ENCODE peak calls at places on chromosomes 13 and 19, in seven cellular contexts. One of them, this sample, is unnamed.
A peak's percentile ranks its signal among the peaks of the same experiment; 100 is the strongest.

GRCh38 chr13:102091231-102091630 is 310.6 kb downstream of the FGF14 start:
- DNase-seq in activated T-cell treated with anti-CD3 and anti-CD28 coated beads, Interleukin-2, amount 50 U/mL, for 72 hours: no peak
- DNase-seq in NCI-H748 treated with DMSO at 0.1 percent for 48 hours: no peak
- DNase-seq in kidney glomerular epithelial cell: peak; percentile 10
- DNase-seq in memory B cell: no peak
- DNase-seq in thoracic aorta: no peak
- DNase-seq in CD8-positive, alpha-beta memory T cell: no peak
- DNase-seq in this sample: no peak

GRCh38 chr19:35055715-35056179 is 14.2 kb downstream of the HPN start:
- DNase-seq in activated T-cell treated with anti-CD3 and anti-CD28 coated beads, Interleukin-2, amount 50 U/mL, for 72 hours: no peak
- DNase-seq in NCI-H748 treated with DMSO at 0.1 percent for 48 hours: peak; percentile 32
- DNase-seq in kidney glomerular epithelial cell: no peak
- DNase-seq in memory B cell: no peak
- DNase-seq in thoracic aorta: no peak
- DNase-seq in CD8-positive, alpha-beta memory T cell: no peak
- DNase-seq in this sample: no peak

GRCh38 chr19:31784631-31785237 is 435.5 kb upstream of the TSHZ3 start:
- DNase-seq in activated T-cell treated with anti-CD3 and anti-CD28 coated beads, Interleukin-2, amount 50 U/mL, for 72 hours: no peak
- DNase-seq in NCI-H748 treated with DMSO at 0.1 percent for 48 hours: no peak
- DNase-seq in kidney glomerular epithelial cell: peak; percentile 27
- DNase-seq in memory B cell: no peak
- DNase-seq in thoracic aorta: no peak
- DNase-seq in CD8-positive, alpha-beta memory T cell: no peak
- DNase-seq in this sample: no peak

GRCh38 chr19:29384676-29385075 is 141.1 kb upstream of the VSTM2B start:
- DNase-seq in activated T-cell treated with anti-CD3 and anti-CD28 coated beads, Interleukin-2, amount 50 U/mL, for 72 hours: no peak
- DNase-seq in NCI-H748 treated with DMSO at 0.1 percent for 48 hours: no peak
- DNase-seq in kidney glomerular epithelial cell: no peak
- DNase-seq in memory B cell: no peak
- DNase-seq in thoracic aorta: no peak
- DNase-seq in CD8-positive, alpha-beta memory T cell: no peak
- DNase-seq in this sample: no peak

GRCh38 chr19:40237791-40238190 is 11.3 kb upstream of the CCNP start:
- DNase-seq in activated T-cell treated with anti-CD3 and anti-CD28 coated beads, Interleukin-2, amount 50 U/mL, for 72 hours: no peak
- DNase-seq in NCI-H748 treated with DMSO at 0.1 percent for 48 hours: no peak
- DNase-seq in kidney glomerular epithelial cell: no peak
- DNase-seq in memory B cell: no peak
- DNase-seq in thoracic aorta: no peak
- DNase-seq in CD8-positive, alpha-beta memory T cell: no peak
- DNase-seq in this sample: no peak

GRCh38 chr19:46134527-46134926 is 10.0 kb upstream of the IGFL3 start:
- DNase-seq in activated T-cell treated with anti-CD3 and anti-CD28 coated beads, Interleukin-2, amount 50 U/mL, for 72 hours: no peak
- DNase-seq in NCI-H748 treated with DMSO at 0.1 percent for 48 hours: no peak
- DNase-seq in kidney glomerular epithelial cell: no peak
- DNase-seq in memory B cell: no peak
- DNase-seq in thoracic aorta: no peak
- DNase-seq in CD8-positive, alpha-beta memory T cell: no peak
- DNase-seq in this sample: no peak

GRCh38 chr13:109764045-109764444 is 22.3 kb downstream of the IRS2 start:
- DNase-seq in activated T-cell treated with anti-CD3 and anti-CD28 coated beads, Interleukin-2, amount 50 U/mL, for 72 hours: no peak
- DNase-seq in NCI-H748 treated with DMSO at 0.1 percent for 48 hours: no peak
- DNase-seq in kidney glomerular epithelial cell: no peak
- DNase-seq in memory B cell: no peak
- DNase-seq in thoracic aorta: no peak
- DNase-seq in CD8-positive, alpha-beta memory T cell: no peak
- DNase-seq in this sample: no peak

GRCh38 chr19:49014123-49014869 is 2.6 kb downstream of the LHB start:
- DNase-seq in activated T-cell treated with anti-CD3 and anti-CD28 coated beads, Interleukin-2, amount 50 U/mL, for 72 hours: no peak
- DNase-seq in NCI-H748 treated with DMSO at 0.1 percent for 48 hours: no peak
- DNase-seq in kidney glomerular epithelial cell: no peak
- DNase-seq in memory B cell: no peak
- DNase-seq in thoracic aorta: no peak
- DNase-seq in CD8-positive, alpha-beta memory T cell: no peak
- DNase-seq in this sample: no peak

GRCh38 chr13:24664726-24665409 is 15.3 kb upstream of the ATP12A start:
- DNase-seq in activated T-cell treated with anti-CD3 and anti-CD28 coated beads, Interleukin-2, amount 50 U/mL, for 72 hours: no peak
- DNase-seq in NCI-H748 treated with DMSO at 0.1 percent for 48 hours: no peak
- DNase-seq in kidney glomerular epithelial cell: no peak
- DNase-seq in memory B cell: no peak
- DNase-seq in thoracic aorta: no peak
- DNase-seq in CD8-positive, alpha-beta memory T cell: no peak
- DNase-seq in this sample: no peak

GRCh38 chr13:33228645-33229445 is 56.7 kb downstream of the STARD13 start:
- DNase-seq in activated T-cell treated with anti-CD3 and anti-CD28 coated beads, Interleukin-2, amount 50 U/mL, for 72 hours: peak; percentile 7
- DNase-seq in NCI-H748 treated with DMSO at 0.1 percent for 48 hours: peak; percentile 87
- DNase-seq in kidney glomerular epithelial cell: peak; percentile 53
- DNase-seq in memory B cell: peak; percentile 14
- DNase-seq in thoracic aorta: no peak
- DNase-seq in CD8-positive, alpha-beta memory T cell: peak; percentile 37
- DNase-seq in this sample: peak; percentile 88

GRCh38 chr13:53941588-53942190 is 913.1 kb downstream of the OLFM4 start:
- DNase-seq in activated T-cell treated with anti-CD3 and anti-CD28 coated beads, Interleukin-2, amount 50 U/mL, for 72 hours: no peak
- DNase-seq in NCI-H748 treated with DMSO at 0.1 percent for 48 hours: no peak
- DNase-seq in kidney glomerular epithelial cell: no peak
- DNase-seq in memory B cell: no peak
- DNase-seq in thoracic aorta: no peak
- DNase-seq in CD8-positive, alpha-beta memory T cell: no peak
- DNase-seq in this sample: no peak

GRCh38 chr13:39526499-39526898 is 76.5 kb downstream of the LHFPL6 start:
- DNase-seq in activated T-cell treated with anti-CD3 and anti-CD28 coated beads, Interleukin-2, amount 50 U/mL, for 72 hours: no peak
- DNase-seq in NCI-H748 treated with DMSO at 0.1 percent for 48 hours: no peak
- DNase-seq in kidney glomerular epithelial cell: no peak
- DNase-seq in memory B cell: no peak
- DNase-seq in thoracic aorta: no peak
- DNase-seq in CD8-positive, alpha-beta memory T cell: no peak
- DNase-seq in this sample: no peak

GRCh38 chr13:30088312-30088855 is 219.0 kb downstream of the KATNAL1 start:
- DNase-seq in activated T-cell treated with anti-CD3 and anti-CD28 coated beads, Interleukin-2, amount 50 U/mL, for 72 hours: no peak
- DNase-seq in NCI-H748 treated with DMSO at 0.1 percent for 48 hours: no peak
- DNase-seq in kidney glomerular epithelial cell: no peak
- DNase-seq in memory B cell: no peak
- DNase-seq in thoracic aorta: no peak
- DNase-seq in CD8-positive, alpha-beta memory T cell: no peak
- DNase-seq in this sample: no peak

GRCh38 chr13:96984061-96984508 is 10.2 kb downstream of the OXGR1 start:
- DNase-seq in activated T-cell treated with anti-CD3 and anti-CD28 coated beads, Interleukin-2, amount 50 U/mL, for 72 hours: no peak
- DNase-seq in NCI-H748 treated with DMSO at 0.1 percent for 48 hours: no peak
- DNase-seq in kidney glomerular epithelial cell: no peak
- DNase-seq in memory B cell: no peak
- DNase-seq in thoracic aorta: no peak
- DNase-seq in CD8-positive, alpha-beta memory T cell: no peak
- DNase-seq in this sample: no peak

GRCh38 chr13:92761710-92762109 is 464.9 kb upstream of the GPC6 start:
- DNase-seq in activated T-cell treated with anti-CD3 and anti-CD28 coated beads, Interleukin-2, amount 50 U/mL, for 72 hours: no peak
- DNase-seq in NCI-H748 treated with DMSO at 0.1 percent for 48 hours: no peak
- DNase-seq in kidney glomerular epithelial cell: no peak
- DNase-seq in memory B cell: no peak
- DNase-seq in thoracic aorta: no peak
- DNase-seq in CD8-positive, alpha-beta memory T cell: no peak
- DNase-seq in this sample: no peak

GRCh38 chr13:34459856-34460255 is 482.2 kb upstream of the NBEA start:
- DNase-seq in activated T-cell treated with anti-CD3 and anti-CD28 coated beads, Interleukin-2, amount 50 U/mL, for 72 hours: no peak
- DNase-seq in NCI-H748 treated with DMSO at 0.1 percent for 48 hours: no peak
- DNase-seq in kidney glomerular epithelial cell: no peak
- DNase-seq in memory B cell: no peak
- DNase-seq in thoracic aorta: no peak
- DNase-seq in CD8-positive, alpha-beta memory T cell: no peak
- DNase-seq in this sample: no peak

GRCh38 chr13:106690779-106691178 is 122.8 kb upstream of the ARGLU1 start:
- DNase-seq in activated T-cell treated with anti-CD3 and anti-CD28 coated beads, Interleukin-2, amount 50 U/mL, for 72 hours: no peak
- DNase-seq in NCI-H748 treated with DMSO at 0.1 percent for 48 hours: no peak
- DNase-seq in kidney glomerular epithelial cell: no peak
- DNase-seq in memory B cell: no peak
- DNase-seq in thoracic aorta: no peak
- DNase-seq in CD8-positive, alpha-beta memory T cell: no peak
- DNase-seq in this sample: no peak

GRCh38 chr13:44425041-44425814 is 51.6 kb downstream of the SERP2 start:
- DNase-seq in activated T-cell treated with anti-CD3 and anti-CD28 coated beads, Interleukin-2, amount 50 U/mL, for 72 hours: no peak
- DNase-seq in NCI-H748 treated with DMSO at 0.1 percent for 48 hours: no peak
- DNase-seq in kidney glomerular epithelial cell: no peak
- DNase-seq in memory B cell: no peak
- DNase-seq in thoracic aorta: no peak
- DNase-seq in CD8-positive, alpha-beta memory T cell: no peak
- DNase-seq in this sample: no peak

GRCh38 chr13:65909501-65909900 is 1320.6 kb downstream of the PCDH9 start:
- DNase-seq in activated T-cell treated with anti-CD3 and anti-CD28 coated beads, Interleukin-2, amount 50 U/mL, for 72 hours: no peak
- DNase-seq in NCI-H748 treated with DMSO at 0.1 percent for 48 hours: no peak
- DNase-seq in kidney glomerular epithelial cell: no peak
- DNase-seq in memory B cell: no peak
- DNase-seq in thoracic aorta: no peak
- DNase-seq in CD8-positive, alpha-beta memory T cell: no peak
- DNase-seq in this sample: no peak

GRCh38 chr13:94548382-94549240 is 47.3 kb downstream of the TGDS start:
- DNase-seq in activated T-cell treated with anti-CD3 and anti-CD28 coated beads, Interleukin-2, amount 50 U/mL, for 72 hours: peak; percentile 57
- DNase-seq in NCI-H748 treated with DMSO at 0.1 percent for 48 hours: peak; percentile 68
- DNase-seq in kidney glomerular epithelial cell: peak; percentile 42
- DNase-seq in memory B cell: no peak
- DNase-seq in thoracic aorta: peak; percentile 5
- DNase-seq in CD8-positive, alpha-beta memory T cell: no peak
- DNase-seq in this sample: peak; percentile 30

GRCh38 chr19:42207767-42208259 is 9.7 kb downstream of the DEDD2 start:
- DNase-seq in activated T-cell treated with anti-CD3 and anti-CD28 coated beads, Interleukin-2, amount 50 U/mL, for 72 hours: no peak
- DNase-seq in NCI-H748 treated with DMSO at 0.1 percent for 48 hours: no peak
- DNase-seq in kidney glomerular epithelial cell: no peak
- DNase-seq in memory B cell: no peak
- DNase-seq in thoracic aorta: no peak
- DNase-seq in CD8-positive, alpha-beta memory T cell: no peak
- DNase-seq in this sample: no peak

This sample was measured in fibroblast of gingiva.